ENCODE peak calls at places on chromosomes 3 and 15, in five cellular contexts. D is neuronal stem cell, Q is mesendoderm, N is IMR-90, P is H9. X is an unnamed sample.

GRCh38 chr3:154795046-154795445 is 285.1 kb upstream of the MME start:
- DNase-seq in N (no peak), Q (no peak), D (no peak), P (no peak), X (no peak)

GRCh38 chr3:147890114-147890513 is 480.9 kb downstream of the ZIC1 start:
- DNase-seq in N (no peak), P (no peak), Q (no peak), D (no peak), X (no peak)

GRCh38 chr3:52502808-52503350 is 7.7 kb downstream of the STAB1 start:
- DNase-seq in Q (no peak), P (no peak), D (no peak), N (no peak), X (no peak)

GRCh38 chr3:184200825-184201224 is 14.8 kb downstream of the ABCF3 start:
- DNase-seq in Q (no peak), N (no peak), P (no peak), D (no peak), X (no peak)

GRCh38 chr15:60795471-60795870 is 316.5 kb upstream of the ICE2 start:
- DNase-seq in P (no peak), D (no peak), N (no peak), Q (no peak), X (no peak)

GRCh38 chr3:18679226-18679625 is 254.1 kb upstream of the SATB1 start:
- DNase-seq in P (no peak), Q (no peak), N (no peak), D (no peak), X (no peak)

GRCh38 chr3:150371741-150372254 is 36.3 kb upstream of the TSC22D2 start:
- DNase-seq in D (peak), N (peak), P (no peak), Q (peak), X (peak)

GRCh38 chr15:49758456-49758855 is 137.6 kb downstream of the DTWD1 start:
- DNase-seq in P (no peak), N (peak), Q (no peak), D (no peak), X (peak)

GRCh38 chr3:194640829-194641228 is 7.6 kb upstream of the TMEM44 start:
- DNase-seq in D (no peak), N (peak), P (no peak), Q (peak), X (peak)

GRCh38 chr3:154316974-154317767 is 7.1 kb downstream of the DHX36 start:
- DNase-seq in D (no peak), N (no peak), P (no peak), Q (no peak), X (no peak)

DNA sequence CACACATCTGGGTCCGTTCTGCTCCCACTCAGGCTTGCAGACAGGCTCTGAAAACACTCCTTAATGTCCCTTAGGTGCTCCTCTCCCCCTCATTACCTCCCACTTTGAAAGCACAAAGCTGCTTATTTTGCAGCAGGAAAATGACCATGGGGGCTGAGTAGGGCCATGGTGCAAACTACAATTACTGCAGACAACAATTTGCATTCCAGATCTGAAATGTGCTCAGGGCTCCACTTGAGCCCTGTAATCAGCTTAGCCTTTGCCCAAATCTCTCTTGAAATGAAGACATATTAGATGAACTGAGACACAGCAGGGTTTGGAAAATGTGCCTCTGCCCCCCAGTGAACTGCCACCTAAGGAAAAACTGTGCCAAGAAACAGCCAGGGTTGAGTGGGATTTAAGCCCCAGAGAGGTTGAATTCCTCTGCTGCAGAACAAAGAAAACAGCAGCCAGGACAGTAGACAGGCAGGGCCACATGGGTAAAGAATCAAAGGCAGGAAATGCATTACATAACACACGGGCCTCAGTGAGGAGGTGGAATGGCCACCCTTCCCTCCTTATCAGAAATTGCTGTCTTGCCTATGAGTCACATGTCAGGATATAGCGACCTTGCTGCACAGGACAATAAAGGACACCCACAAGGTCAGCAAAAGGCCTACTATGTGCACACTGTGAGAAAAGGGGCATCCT is 126.8 kb upstream of the ARHGEF3 start:
- DNase-seq in D (no peak), Q (peak), P (no peak), N (no peak), X (no peak)
- H3K4ac ChIP-seq in D (no peak), Q (no peak), P (no peak), N (no peak), X (peak)

GRCh38 chr15:82046668-82047492 is 1.1 kb upstream of the MEX3B start:
- DNase-seq in Q (peak), N (peak), D (peak), P (peak), X (peak)
- H3K4ac ChIP-seq in Q (peak), N (peak), D (no peak), P (no peak), X (no peak)

GRCh38 chr15:66763186-66764066 is 61.4 kb downstream of the SMAD6 start:
- DNase-seq in P (no peak), N (no peak), D (no peak), Q (no peak), X (no peak)

GRCh38 chr15:66758844-66759243 is 56.8 kb downstream of the SMAD6 start:
- DNase-seq in N (no peak), Q (no peak), P (no peak), D (no peak), X (no peak)

GRCh38 chr15:66760358-66760967 is 58.4 kb downstream of the SMAD6 start:
- DNase-seq in N (no peak), Q (no peak), D (no peak), P (no peak), X (no peak)

GRCh38 chr15:66761723-66762595 is 59.9 kb downstream of the SMAD6 start:
- DNase-seq in D (no peak), P (no peak), Q (no peak), N (no peak), X (peak)

GRCh38 chr15:66760968-66761722 is 59.1 kb downstream of the SMAD6 start:
- DNase-seq in D (no peak), N (no peak), Q (no peak), P (no peak), X (peak)
- H3K4ac ChIP-seq in D (no peak), N (peak), Q (no peak), P (no peak), X (peak)

GRCh38 chr3:180619723-180620122 is 17.8 kb downstream of the TTC14 start:
- DNase-seq in N (no peak), D (no peak), Q (no peak), P (no peak), X (no peak)

GRCh38 chr3:180630360-180630759 is 28.4 kb downstream of the TTC14 start:
- DNase-seq in P (no peak), Q (no peak), N (no peak), D (no peak), X (no peak)

GRCh38 chr3:180626844-180627243 is 24.9 kb downstream of the TTC14 start:
- DNase-seq in D (no peak), Q (no peak), P (no peak), N (no peak), X (no peak)

GRCh38 chr3:180624714-180625113 is 22.8 kb downstream of the TTC14 start:
- DNase-seq in Q (no peak), D (no peak), N (no peak), P (no peak), X (no peak)
- H3K4ac ChIP-seq in Q (no peak), D (no peak), N (no peak), P (no peak), X (no peak)

X was measured in mesenchymal stem cell.